ENCODE peak calls at places on chromosomes 5 and 9, in four cellular contexts. O is HEK293T, P is HepG2, M is GM12878. W is an unnamed sample.

GRCh38 chr5:159504106-159504856 is 174.0 kb upstream of the IL12B start:
- DNase-seq in O (no peak), P (no peak), M (no peak), W (no peak)

GRCh38 chr5:137034764-137035479 is 464.2 kb downstream of the SPOCK1 start:
- DNase-seq in O (no peak), P (no peak), M (no peak), W (no peak)

GRCh38 chr5:156934450-156935211 is 28.4 kb downstream of the TIMD4 start:
- DNase-seq in O (peak), P (peak), M (no peak), W (no peak)

GRCh38 chr9:76789850-76790249 is 25.6 kb downstream of the PCA3 start:
- DNase-seq in O (no peak), P (no peak), M (no peak), W (no peak)

GRCh38 chr9:12785251-12785880 is 10.5 kb downstream of the LURAP1L start:
- DNase-seq in O (no peak), P (no peak), M (no peak), W (no peak)

GRCh38 chr5:159262472-159262858 is 625 bp upstream of the UBLCP1 start:
- DNase-seq in O (peak), P (no peak), M (no peak), W (no peak)

GRCh38 chr9:119836036-119836435 is 466.8 kb upstream of the BRINP1 start:
- DNase-seq in O (no peak), P (no peak), M (no peak), W (no peak)

GRCh38 chr5:60788863-60789513 is 55.1 kb downstream of the ELOVL7 start:
- DNase-seq in O (no peak), P (no peak), M (no peak), W (no peak)

GRCh38 chr9:78236511-78236950 is 656 bp downstream of the CEP78 start:
- DNase-seq in O (peak), P (peak), M (no peak), W (no peak)

GRCh38 chr5:12934722-12935121 is 1009.8 kb downstream of the DNAH5 start:
- DNase-seq in O (no peak), P (no peak), M (no peak), W (no peak)

GRCh38 chr9:109238677-109239076 is 71.6 kb upstream of the FRRS1L start:
- DNase-seq in O (no peak), P (no peak), M (no peak), W (no peak)

GRCh38 chr9:91778031-91778430 is 172.0 kb downstream of the ROR2 start:
- DNase-seq in O (no peak), P (no peak), M (no peak), W (no peak)

GRCh38 chr5:79200573-79201183 is 35.3 kb upstream of the JMY start:
- DNase-seq in O (peak), P (peak), M (no peak), W (no peak)

GRCh38 chr5:132020568-132021339 is 9.3 kb upstream of the ACSL6 start:
- DNase-seq in O (no peak), P (no peak), M (no peak), W (no peak)

GRCh38 chr5:176803943-176804498 is 6.3 kb upstream of the UNC5A start:
- DNase-seq in O (peak), P (no peak), M (no peak), W (peak)

GRCh38 chr5:40689442-40689841 is 9.7 kb downstream of the PTGER4 start:
- DNase-seq in O (no peak), P (peak), M (peak), W (no peak)

GRCh38 chr9:103803245-103803644 is 290.9 kb upstream of the SMC2 start:
- DNase-seq in O (no peak), P (no peak), M (no peak), W (no peak)

GRCh38 chr9:123338710-123339665 is 17.0 kb upstream of the CRB2 start:
- DNase-seq in O (no peak), P (no peak), M (peak), W (no peak)

DNA sequence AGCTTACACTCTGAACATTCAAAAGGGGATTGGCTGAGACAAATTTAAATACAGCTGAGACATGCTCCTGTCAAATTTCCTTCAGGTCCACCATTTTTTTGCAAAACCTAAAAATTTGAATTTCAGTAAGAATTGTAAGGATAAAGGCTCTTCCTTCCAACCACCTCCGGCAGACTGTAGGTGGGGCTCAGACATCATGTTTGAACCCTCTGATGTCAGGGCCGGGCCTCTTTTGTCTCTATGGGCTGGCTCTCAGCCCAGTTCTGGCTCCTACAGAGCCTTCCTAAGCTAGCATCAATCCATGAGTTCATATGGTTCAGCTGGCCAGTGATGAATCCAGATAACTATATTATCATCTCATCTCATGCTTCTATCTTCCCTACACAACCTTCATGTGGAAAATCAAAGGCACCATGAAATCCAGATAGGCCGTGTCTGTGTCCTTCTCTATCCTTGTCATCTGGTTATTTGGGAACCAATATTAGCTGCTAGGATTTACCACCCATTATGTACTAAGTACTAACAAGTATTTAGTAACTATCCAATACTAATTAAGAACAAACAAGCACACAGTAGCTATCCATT is 44.2 kb downstream of the NIPSNAP3B start:
- DNase-seq in O (no peak), P (no peak), M (no peak), W (peak)
- TF ChIP-seq SUZ12 in O (no peak), P (no peak), M (no peak), W (no peak)

GRCh38 chr5:151251001-151251551 is 1.9 kb upstream of the GM2A start:
- DNase-seq in O (no peak), P (peak), M (peak), W (no peak)
- TF ChIP-seq SUZ12 in O (no peak), P (no peak), M (no peak), W (no peak)

DNA sequence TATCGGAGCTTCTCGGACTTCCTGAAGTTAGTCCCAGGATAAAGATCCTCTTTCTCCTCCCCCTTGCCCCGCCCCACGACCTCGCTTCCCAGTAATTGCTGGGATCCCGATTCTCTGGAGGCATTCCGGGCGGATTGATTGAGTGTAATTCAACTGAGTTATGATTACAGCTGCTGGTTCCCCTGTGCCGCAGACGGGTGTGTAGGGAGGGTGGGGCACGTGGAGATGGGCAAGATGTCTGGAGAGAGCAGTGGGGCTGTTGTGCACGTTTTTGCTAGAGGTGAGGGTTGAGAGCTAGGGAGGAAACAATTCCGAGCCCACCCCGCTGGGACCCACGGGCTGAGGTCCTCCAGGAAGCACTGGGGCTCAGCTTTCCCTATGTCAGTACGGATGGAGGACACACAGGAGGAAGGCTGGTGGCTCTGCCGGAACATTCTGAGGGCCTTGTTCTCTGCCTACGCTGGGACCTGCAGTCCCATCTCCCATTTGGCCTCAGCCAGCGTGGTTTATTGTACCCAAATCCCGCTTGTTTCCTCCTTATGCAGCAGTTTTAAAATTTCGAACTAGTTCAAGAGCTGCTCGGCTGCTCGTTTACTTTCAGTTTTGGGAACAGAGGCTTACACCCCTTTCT is 2.4 kb upstream of the DMRT2 start:
- DNase-seq in O (no peak), P (no peak), M (no peak), W (no peak)
- TF ChIP-seq SUZ12 in O (no peak), P (no peak), M (no peak), W (no peak)

GRCh38 chr5:103216137-103216536 is 42.4 kb upstream of the MACIR start:
- DNase-seq in O (no peak), P (no peak), M (no peak), W (no peak)

GRCh38 chr5:103216697-103217096 is 41.9 kb upstream of the MACIR start:
- DNase-seq in O (no peak), P (no peak), M (no peak), W (no peak)

GRCh38 chr5:103218164-103218563 is 40.4 kb upstream of the MACIR start:
- DNase-seq in O (no peak), P (peak), M (no peak), W (no peak)

GRCh38 chr5:103211858-103212500 is 46.6 kb upstream of the MACIR start:
- DNase-seq in O (no peak), P (no peak), M (no peak), W (no peak)

GRCh38 chr5:103217101-103217500 is 41.5 kb upstream of the MACIR start:
- DNase-seq in O (no peak), P (no peak), M (no peak), W (no peak)
- TF ChIP-seq SUZ12 in O (no peak), P (no peak), M (no peak), W (no peak)

GRCh38 chr5:144076521-144077083 is 93.9 kb downstream of the YIPF5 start:
- DNase-seq in O (no peak), P (no peak), M (no peak), W (peak)

GRCh38 chr5:144068926-144069325 is 101.5 kb downstream of the YIPF5 start:
- DNase-seq in O (no peak), P (no peak), M (no peak), W (no peak)

GRCh38 chr5:144072518-144072927 is 97.9 kb downstream of the YIPF5 start:
- DNase-seq in O (no peak), P (no peak), M (no peak), W (no peak)
- TF ChIP-seq SUZ12 in O (no peak), P (no peak), M (no peak), W (no peak)

GRCh38 chr5:102794047-102794446 is 38.9 kb downstream of the PAM start:
- DNase-seq in O (no peak), P (no peak), M (no peak), W (no peak)
- TF ChIP-seq SUZ12 in O (no peak), P (no peak), M (no peak), W (no peak)

DNA sequence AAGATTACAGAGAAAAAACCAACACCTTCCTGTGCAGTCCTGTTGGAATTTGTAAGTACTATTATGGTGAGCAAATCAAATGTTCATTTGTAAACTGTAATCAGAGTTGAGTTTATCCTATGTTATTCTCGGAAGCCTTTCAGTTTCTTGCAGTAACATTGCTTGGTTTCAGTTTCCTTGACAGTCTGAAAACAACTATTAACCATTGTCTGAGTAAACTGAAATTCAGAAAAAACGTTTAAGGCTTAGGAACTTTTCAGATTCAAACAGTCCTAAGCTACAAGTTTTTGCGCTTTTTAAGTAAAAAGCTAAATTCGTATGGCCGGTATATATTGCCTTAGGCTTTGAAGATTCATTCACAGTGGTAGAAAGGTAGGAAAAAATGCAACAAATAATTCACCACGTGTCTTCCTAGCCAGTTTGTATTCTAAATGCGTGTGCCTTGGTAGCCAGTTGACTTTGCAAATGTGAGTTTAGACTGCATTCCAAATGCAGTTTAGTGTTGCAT is 2.5 kb downstream of the GPBP1 start:
- DNase-seq in O (no peak), P (no peak), M (no peak), W (no peak)
- TF ChIP-seq SUZ12 in O (no peak), P (no peak), M (no peak), W (no peak)

GRCh38 chr5:56615750-56616149 is 199.6 kb upstream of the MAP3K1 start:
- DNase-seq in O (no peak), P (no peak), M (no peak), W (no peak)
- TF ChIP-seq SUZ12 in O (no peak), P (no peak), M (no peak), W (no peak)

GRCh38 chr5:80248378-80248777 is 7.5 kb downstream of the SERINC5 start:
- DNase-seq in O (no peak), P (no peak), M (no peak), W (no peak)
- TF ChIP-seq SUZ12 in O (no peak), P (no peak), M (no peak), W (no peak)

W was measured in NT2/D1.